ENCODE peak calls at places on chromosomes 12 and 14, in six cellular contexts. E, I, M, S, V and G are unnamed samples.

GRCh38 chr12:6167327-6168280 is 32.6 kb upstream of the CD9 start:
- DNase-seq in M (peak), V (peak), S (peak), E (peak), I (no peak), G (peak)

GRCh38 chr12:121826318-121826954 is 22.6 kb downstream of the SETD1B start:
- DNase-seq in V (no peak), E (no peak), M (no peak), S (no peak), I (no peak), G (no peak)

GRCh38 chr12:106845910-106846309 is 71.4 kb downstream of the RIC8B start:
- DNase-seq in I (no peak), E (no peak), V (no peak), M (peak), S (no peak), G (no peak)

GRCh38 chr12:78208106-78208505 is 377.4 kb downstream of the NAV3 start:
- DNase-seq in V (peak), S (no peak), I (no peak), M (no peak), E (no peak), G (no peak)

GRCh38 chr14:79972230-79972629 is 239.1 kb downstream of the DIO2 start:
- DNase-seq in V (peak), M (no peak), E (no peak), S (no peak), I (no peak), G (no peak)

GRCh38 chr14:95237121-95237876 is 80.0 kb upstream of the DICER1 start:
- DNase-seq in M (no peak), I (no peak), S (peak), E (no peak), V (no peak), G (no peak)

GRCh38 chr12:46266869-46267617 is 1.8 kb downstream of the SLC38A1 start:
- DNase-seq in S (peak), I (peak), E (no peak), V (peak), M (peak), G (no peak)

GRCh38 chr12:116087962-116088361 is 189.5 kb downstream of the MED13L start:
- DNase-seq in S (no peak), E (no peak), V (no peak), M (no peak), I (no peak), G (no peak)

GRCh38 chr12:62720661-62721330 is 214.2 kb downstream of the PPM1H start:
- DNase-seq in E (no peak), V (peak), M (no peak), I (no peak), S (no peak), G (no peak)

GRCh38 chr14:77622562-77622961 is 6.1 kb upstream of the SPTLC2 start:
- DNase-seq in V (no peak), M (no peak), S (peak), I (no peak), E (no peak), G (no peak)

GRCh38 chr12:110555509-110556406 is 27.4 kb downstream of the PPTC7 start:
- DNase-seq in I (no peak), E (no peak), V (peak), M (no peak), S (no peak), G (peak)

GRCh38 chr14:50823051-50823762 is 7.8 kb downstream of the NIN start:
- DNase-seq in I (no peak), M (no peak), S (no peak), E (no peak), V (no peak), G (no peak)

GRCh38 chr14:64200170-64200569 is 94.0 kb downstream of the ESR2 start:
- DNase-seq in S (no peak), E (no peak), I (no peak), M (no peak), V (no peak), G (no peak)

GRCh38 chr14:87152701-87153100 is 840.3 kb downstream of the GALC start:
- DNase-seq in S (no peak), E (no peak), M (no peak), I (no peak), V (no peak), G (no peak)

GRCh38 chr12:12072064-12072760 is 1.5 kb downstream of the BCL2L14 start:
- DNase-seq in V (no peak), E (no peak), I (no peak), S (peak), M (no peak), G (no peak)

GRCh38 chr14:55976219-55976618 is 142.0 kb upstream of the PELI2 start:
- DNase-seq in S (peak), E (peak), M (no peak), V (no peak), I (no peak), G (no peak)

GRCh38 chr12:47935196-47935595 is 28.2 kb upstream of the TMEM106C start:
- DNase-seq in E (no peak), I (no peak), S (peak), M (no peak), V (peak), G (peak)

GRCh38 chr14:105537580-105538474 is 11.4 kb downstream of the TMEM121 start:
- DNase-seq in S (peak), M (no peak), E (no peak), V (no peak), I (peak), G (no peak)

GRCh38 chr12:123050331-123050809 is 69.9 kb downstream of the ARL6IP4 start:
- DNase-seq in M (peak), E (no peak), V (peak), I (no peak), S (no peak), G (no peak)

GRCh38 chr14:72665259-72665658 is 228.6 kb downstream of the DPF3 start:
- DNase-seq in M (peak), E (peak), S (no peak), I (no peak), V (peak), G (peak)

GRCh38 chr12:120468271-120468845 is 1.2 kb downstream of the SRSF9 start:
- DNase-seq in M (peak), V (peak), I (peak), E (no peak), S (peak), G (no peak)

DNA sequence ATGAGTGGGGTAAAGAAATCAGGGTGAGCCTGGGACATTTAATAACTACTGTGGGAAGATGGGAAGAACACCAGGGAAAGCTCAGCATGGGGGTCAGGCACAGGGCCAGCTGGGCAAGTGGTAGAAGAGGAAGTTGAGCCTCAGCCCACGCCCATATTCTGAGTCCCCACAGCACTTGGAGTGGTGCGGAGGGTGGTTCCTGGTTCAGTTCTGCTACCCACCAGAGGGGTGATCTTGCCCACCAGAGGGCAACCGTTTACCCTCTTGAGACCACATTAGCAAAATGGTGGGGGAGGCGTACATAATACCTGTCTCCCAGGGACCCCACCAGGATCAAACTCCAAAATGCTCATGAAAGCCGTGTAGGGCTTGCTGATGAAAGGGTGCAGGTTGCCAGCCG is 16.8 kb upstream of the ANKRD33 start:
- DNase-seq in M (no peak), I (no peak), V (no peak), E (no peak), S (no peak), G (no peak)
- TF ChIP-seq CTCF in M (no peak), I (no peak), V (no peak), E (no peak), S (no peak), G (no peak)

DNA sequence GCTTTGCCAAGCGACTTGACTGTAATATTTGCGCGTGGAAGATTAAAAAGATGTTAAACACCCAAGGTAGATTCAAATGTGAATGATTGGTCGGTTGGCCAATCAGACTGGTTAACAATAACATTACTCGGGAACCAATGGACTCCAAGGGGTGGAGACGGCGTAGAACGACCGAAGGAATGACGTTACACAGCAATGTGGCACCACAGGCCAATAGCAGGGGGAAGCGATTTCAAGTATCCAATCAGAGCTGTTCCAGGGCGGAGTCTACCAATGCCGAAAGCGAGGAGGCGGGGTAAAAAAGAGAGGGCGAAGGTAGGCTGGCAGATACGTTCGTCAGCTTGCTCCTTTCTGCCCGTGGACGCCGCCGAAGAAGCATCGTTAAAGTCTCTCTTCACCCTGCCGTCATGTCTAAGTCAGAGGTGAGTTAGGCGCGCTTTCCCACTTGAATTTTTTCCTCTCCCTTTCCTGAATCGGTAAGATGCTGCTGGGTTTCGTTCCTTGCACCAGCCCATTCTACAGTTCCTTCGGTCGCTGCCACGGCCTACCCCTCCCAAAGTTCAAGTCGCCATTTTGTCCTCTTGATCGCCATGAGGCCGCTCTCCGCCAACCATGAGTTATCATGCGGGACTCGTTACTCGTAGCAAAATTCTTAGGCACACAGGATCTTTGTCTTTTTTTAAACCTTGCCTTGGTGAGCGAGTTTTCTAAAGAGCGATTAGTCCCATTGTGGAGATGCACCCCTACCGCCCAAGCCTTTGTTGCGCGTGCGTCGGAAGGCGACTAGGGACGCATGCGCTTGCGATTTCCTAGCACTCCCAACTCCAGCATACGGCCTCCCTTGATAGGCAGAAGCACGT is at the start of gene HNRNPA1:
- DNase-seq in S (peak), M (peak), E (peak), V (peak), I (peak), G (peak)
- TF ChIP-seq CTCF in S (no peak), M (no peak), E (no peak), V (no peak), I (no peak), G (no peak)

GRCh38 chr12:132662901-132663755 is 24.0 kb downstream of the POLE start:
- DNase-seq in M (no peak), V (no peak), S (no peak), I (no peak), E (no peak), G (no peak)
- TF ChIP-seq CTCF in M (no peak), V (no peak), S (no peak), I (no peak), E (no peak), G (no peak)

GRCh38 chr14:65239143-65239672 is 136.9 kb upstream of the MAX start:
- DNase-seq in E (no peak), M (no peak), V (peak), I (no peak), S (peak), G (peak)

GRCh38 chr14:65239897-65240296 is 137.6 kb upstream of the MAX start:
- DNase-seq in M (no peak), S (no peak), I (no peak), E (no peak), V (no peak), G (no peak)

GRCh38 chr14:65238456-65238855 is 136.1 kb upstream of the MAX start:
- DNase-seq in M (peak), V (peak), I (no peak), E (no peak), S (no peak), G (no peak)

GRCh38 chr14:65237023-65237814 is 134.9 kb upstream of the MAX start:
- DNase-seq in I (no peak), E (no peak), M (no peak), V (no peak), S (no peak), G (no peak)

GRCh38 chr14:65237956-65238355 is 135.6 kb upstream of the MAX start:
- DNase-seq in S (no peak), V (no peak), I (no peak), M (no peak), E (no peak), G (no peak)
- TF ChIP-seq CTCF in S (no peak), V (no peak), I (no peak), M (no peak), E (no peak), G (no peak)

GRCh38 chr12:113835913-113836312 is 130.2 kb downstream of the RBM19 start:
- DNase-seq in E (no peak), M (no peak), S (no peak), V (no peak), I (no peak), G (no peak)

GRCh38 chr12:113835433-113835832 is 130.7 kb downstream of the RBM19 start:
- DNase-seq in E (no peak), V (no peak), S (no peak), I (no peak), M (no peak), G (no peak)

GRCh38 chr12:113837059-113837458 is 129.1 kb downstream of the RBM19 start:
- DNase-seq in I (no peak), M (no peak), V (no peak), S (no peak), E (no peak), G (peak)

GRCh38 chr12:113838896-113839295 is 127.2 kb downstream of the RBM19 start:
- DNase-seq in S (no peak), M (no peak), I (no peak), V (no peak), E (no peak), G (no peak)

GRCh38 chr12:113837528-113838296 is 128.4 kb downstream of the RBM19 start:
- DNase-seq in I (no peak), M (no peak), V (no peak), E (no peak), S (no peak), G (no peak)
- TF ChIP-seq CTCF in I (no peak), M (no peak), V (peak), E (peak), S (no peak), G (peak)

DNA sequence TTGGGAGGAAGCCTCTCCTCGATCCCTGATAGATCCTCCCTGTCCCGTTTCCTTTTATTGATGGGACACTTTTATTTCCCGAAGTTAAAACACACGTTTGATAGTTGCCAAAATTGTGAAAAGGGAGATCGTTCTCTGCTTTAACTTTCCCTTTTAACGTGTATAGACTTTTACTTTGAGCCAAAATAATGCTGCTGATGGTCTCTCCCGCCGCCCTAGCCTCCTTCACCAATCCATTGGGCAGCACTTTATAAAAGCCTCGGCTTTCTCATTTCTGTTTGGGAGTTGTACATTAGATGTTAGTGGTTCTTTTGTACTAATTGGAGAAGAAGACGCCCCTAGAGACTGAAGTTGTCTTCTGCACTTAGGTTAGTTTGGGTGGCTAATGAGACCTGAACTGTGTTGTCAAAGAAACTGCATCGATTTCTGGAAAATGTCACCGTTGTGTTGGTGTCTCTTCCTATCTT is 1.4 kb downstream of the TMTC2 start:
- DNase-seq in V (peak), S (no peak), E (no peak), I (no peak), M (peak), G (no peak)
- TF ChIP-seq CTCF in V (peak), S (no peak), E (peak), I (peak), M (peak), G (no peak)

GRCh38 chr12:80269953-80270552 is 170.7 kb downstream of the OTOGL start:
- DNase-seq in E (peak), S (peak), V (peak), I (peak), M (peak), G (no peak)
- TF ChIP-seq CTCF in E (peak), S (peak), V (peak), I (peak), M (peak), G (peak)

DNA sequence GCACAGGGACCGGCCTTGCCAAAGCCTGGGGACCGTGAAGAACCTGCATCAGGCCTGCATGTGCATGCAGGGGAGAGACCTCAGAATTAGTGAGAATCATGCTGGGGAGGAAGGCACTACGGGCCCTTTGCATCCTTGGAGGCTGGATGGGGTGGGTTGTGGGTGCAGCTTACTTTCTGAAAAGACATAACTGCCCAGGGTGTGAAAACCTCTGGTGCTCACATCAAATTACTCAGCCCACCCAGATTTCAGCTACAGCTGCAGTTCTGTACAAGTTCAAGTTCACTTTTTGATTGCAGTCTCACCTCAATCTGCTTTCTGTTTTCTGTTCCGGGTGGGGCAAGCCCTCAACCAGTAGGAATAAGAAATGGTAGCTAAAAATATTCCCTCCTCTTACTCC is 130.6 kb downstream of the SLC15A4 start:
- DNase-seq in E (no peak), S (no peak), M (no peak), V (no peak), I (no peak), G (no peak)
- TF ChIP-seq CTCF in E (no peak), S (no peak), M (no peak), V (no peak), I (no peak), G (no peak)

DNA sequence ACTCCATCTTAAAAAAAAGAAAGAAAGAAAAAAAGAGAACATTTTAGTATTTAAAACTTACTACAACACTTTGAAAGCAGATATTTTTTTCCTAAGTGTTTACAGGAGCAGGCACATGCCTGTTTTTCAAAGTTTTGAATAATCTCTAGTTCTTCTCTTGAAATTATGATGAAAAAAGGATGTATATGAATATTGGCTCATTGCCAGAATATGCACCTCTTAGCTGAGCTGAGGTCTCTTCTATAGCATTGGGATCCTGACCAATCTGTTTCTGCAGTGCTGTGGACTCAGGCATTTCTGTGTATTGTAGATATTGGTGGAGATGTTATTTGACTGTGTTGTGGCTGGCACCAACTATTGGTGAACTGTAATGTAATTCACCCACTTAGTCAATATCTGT is 15.0 kb downstream of the TECPR2 start:
- DNase-seq in V (no peak), I (no peak), M (no peak), S (no peak), E (no peak), G (no peak)
- TF ChIP-seq CTCF in V (no peak), I (no peak), M (no peak), S (no peak), E (no peak), G (no peak)